ENCODE peak calls at places on chromosome 20, in six cellular contexts. S is body of pancreas; A is lung; U is mammary epithelial cell; G is stimulated activated naive CD4-positive, alpha-beta T cell treated with Interleukin-2 at 50 U/mL for 16 hours; C is amygdala. I is an unnamed sample.

GRCh38 chr20:24580006-24580405 is 110.6 kb downstream of the SYNDIG1 start:
- DNase-seq in S (no peak), A (no peak), U (no peak), G (no peak), C (no peak), I (no peak)

GRCh38 chr20:34877002-34877264 is 521 bp downstream of the ACSS2 start:
- DNase-seq in S (no peak), A (no peak), U (no peak), G (no peak), C (no peak), I (no peak)

GRCh38 chr20:54209216-54209813 is 1.4 kb downstream of the PFDN4 start:
- DNase-seq in S (no peak), A (no peak), U (no peak), G (no peak), C (no peak), I (no peak)

GRCh38 chr20:64247312-64247627 is 8.3 kb upstream of the PCMTD2 start:
- DNase-seq in S (no peak), A (no peak), U (no peak), G (no peak), C (no peak), I (no peak)

GRCh38 chr20:47727170-47727880 is 58.0 kb downstream of the SULF2 start:
- DNase-seq in S (no peak), A (peak; percentile 69), U (no peak), G (peak; percentile 63), C (no peak), I (peak; percentile 81)

GRCh38 chr20:36887779-36888133 is 11.8 kb downstream of the TLDC2 start:
- DNase-seq in S (no peak), A (no peak), U (no peak), G (no peak), C (no peak), I (no peak)

GRCh38 chr20:36866681-36867485 is 9.1 kb upstream of the TLDC2 start:
- DNase-seq in S (no peak), A (no peak), U (no peak), G (no peak), C (no peak), I (no peak)

GRCh38 chr20:56778765-56779195 is 149.7 kb downstream of the TFAP2C start:
- DNase-seq in S (peak; percentile 16), A (no peak), U (no peak), G (no peak), C (no peak), I (no peak)

GRCh38 chr20:49482621-49483017 is at the start of gene KCNB1:
- DNase-seq in S (peak; percentile 46), A (peak; percentile 33), U (peak; percentile 6), G (peak; percentile 18), C (no peak), I (peak; percentile 69)

GRCh38 chr20:36243726-36244125 is 7.4 kb downstream of the AAR2 start:
- DNase-seq in S (peak; percentile 25), A (no peak), U (no peak), G (no peak), C (no peak), I (no peak)

GRCh38 chr20:51236396-51236795 is 213.5 kb upstream of the KCNG1 start:
- DNase-seq in S (no peak), A (no peak), U (no peak), G (no peak), C (no peak), I (no peak)

GRCh38 chr20:34062651-34063482 is 49.2 kb downstream of the EIF2S2 start:
- DNase-seq in S (no peak), A (no peak), U (peak; percentile 87), G (no peak), C (no peak), I (no peak)

GRCh38 chr20:4853004-4853403 is 131.3 kb downstream of the PRND start:
- DNase-seq in S (no peak), A (no peak), U (no peak), G (no peak), C (no peak), I (no peak)

GRCh38 chr20:51022803-51023616 is at the start of gene KCNG1:
- DNase-seq in S (peak; percentile 70), A (peak; percentile 45), U (peak; percentile 76), G (peak; percentile 49), C (no peak), I (peak; percentile 74)

GRCh38 chr20:54194724-54195438 is 13.0 kb upstream of the PFDN4 start:
- DNase-seq in S (no peak), A (no peak), U (peak; percentile 52), G (no peak), C (no peak), I (no peak)

GRCh38 chr20:14637441-14637840 is 300.0 kb upstream of the FLRT3 start:
- DNase-seq in S (no peak), A (no peak), U (no peak), G (no peak), C (no peak), I (no peak)

GRCh38 chr20:14498809-14499208 is 161.4 kb upstream of the FLRT3 start:
- DNase-seq in S (no peak), A (no peak), U (no peak), G (no peak), C (no peak), I (no peak)

GRCh38 chr20:24981282-24981681 is 11.3 kb downstream of the APMAP start:
- DNase-seq in S (no peak), A (no peak), U (no peak), G (no peak), C (no peak), I (no peak)

GRCh38 chr20:47220161-47220582 is 136.3 kb downstream of the ZMYND8 start:
- DNase-seq in S (no peak), A (no peak), U (no peak), G (peak; percentile 28), C (no peak), I (no peak)

GRCh38 chr20:32017711-32018251 is 7.5 kb downstream of the CCM2L start:
- DNase-seq in S (peak; percentile 78), A (peak; percentile 64), U (peak; percentile 28), G (peak; percentile 38), C (no peak), I (no peak)

GRCh38 chr20:62666736-62667529 is 24.6 kb downstream of the SLCO4A1 start:
- DNase-seq in S (peak; percentile 75), A (peak; percentile 65), U (peak; percentile 88), G (no peak), C (no peak), I (no peak)

GRCh38 chr20:20303742-20304141 is 64.2 kb upstream of the INSM1 start:
- DNase-seq in S (no peak), A (no peak), U (no peak), G (no peak), C (no peak), I (peak; percentile 85)

GRCh38 chr20:14622796-14623195 is 285.4 kb upstream of the FLRT3 start:
- DNase-seq in S (no peak), A (no peak), U (peak; percentile 85), G (no peak), C (no peak), I (no peak)

GRCh38 chr20:2515203-2515602 is 6.5 kb upstream of the ZNF343 start:
- DNase-seq in S (no peak), A (no peak), U (no peak), G (no peak), C (no peak), I (no peak)

GRCh38 chr20:36885355-36885754 is 9.4 kb downstream of the TLDC2 start:
- DNase-seq in S (no peak), A (no peak), U (no peak), G (no peak), C (no peak), I (no peak)

GRCh38 chr20:44776977-44777376 is 31.3 kb downstream of the KCNK15 start:
- DNase-seq in S (no peak), A (no peak), U (peak; percentile 20), G (no peak), C (no peak), I (no peak)

GRCh38 chr20:14361509-14362179 is 24.2 kb upstream of the FLRT3 start:
- DNase-seq in S (no peak), A (no peak), U (no peak), G (no peak), C (no peak), I (no peak)

GRCh38 chr20:53822534-53822933 is 228.9 kb upstream of the ZNF217 start:
- DNase-seq in S (no peak), A (no peak), U (no peak), G (no peak), C (no peak), I (no peak)

GRCh38 chr20:41133709-41134361 is 3.5 kb upstream of the PLCG1 start:
- DNase-seq in S (no peak), A (no peak), U (peak; percentile 98), G (peak; percentile 50), C (no peak), I (no peak)

GRCh38 chr20:63700199-63701050 is 4.0 kb downstream of the TNFRSF6B start:
- DNase-seq in S (no peak), A (no peak), U (no peak), G (no peak), C (no peak), I (peak; percentile 35)

GRCh38 chr20:62737971-62738881 is 29.6 kb downstream of the NTSR1 start:
- DNase-seq in S (no peak), A (no peak), U (no peak), G (no peak), C (no peak), I (peak; percentile 52)